ENCODE peak calls at places on chromosome 11, in five cellular contexts. F, J, L, P and Z are unnamed samples.
A peak's percentile ranks its signal among the peaks of the same experiment; 100 is the strongest.

GRCh38 chr11:6284250-6284649 is 24.6 kb downstream of the CCKBR start:
- DNase-seq in L (no peak), P (no peak), F (no peak), J (no peak), Z (no peak)

GRCh38 chr11:107567739-107568335 is 2.3 kb upstream of the ALKBH8 start:
- DNase-seq in F (no peak), P (no peak), J (no peak), L (no peak), Z (no peak)

GRCh38 chr11:84628871-84629625 is 998.1 kb downstream of the DLG2 start:
- DNase-seq in J (no peak), F (no peak), L (no peak), P (no peak), Z (no peak)

GRCh38 chr11:26263769-26264168 is 68.2 kb upstream of the ANO3 start:
- DNase-seq in P (no peak), F (no peak), L (no peak), J (no peak), Z (no peak)

GRCh38 chr11:1742371-1742770 is 8.0 kb downstream of the IFITM10 start:
- DNase-seq in P (no peak), L (no peak), J (no peak), F (no peak), Z (no peak)

GRCh38 chr11:9136731-9137130 is 45.3 kb upstream of the SCUBE2 start:
- DNase-seq in P (no peak), J (no peak), L (no peak), F (no peak), Z (no peak)

GRCh38 chr11:89625171-89625570 is 84.9 kb upstream of the TRIM77 start:
- DNase-seq in P (no peak), L (peak; percentile 21), F (no peak), J (no peak), Z (no peak)

GRCh38 chr11:128482512-128483191 is 104.7 kb downstream of the ETS1 start:
- DNase-seq in J (no peak), P (no peak), L (no peak), F (peak; percentile 74), Z (no peak)

GRCh38 chr11:17851697-17852096 is 117.1 kb downstream of the KCNC1 start:
- DNase-seq in P (no peak), L (no peak), F (no peak), J (no peak), Z (no peak)

GRCh38 chr11:1967641-1968225 is 20.6 kb downstream of the MRPL23 start:
- DNase-seq in F (no peak), J (no peak), P (no peak), L (no peak), Z (no peak)

GRCh38 chr11:134498326-134499139 is 86.5 kb upstream of the B3GAT1 start:
- DNase-seq in P (no peak), J (no peak), L (no peak), F (no peak), Z (no peak)

GRCh38 chr11:32586576-32587190 is 3.1 kb downstream of the EIF3M start:
- DNase-seq in J (no peak), L (peak; percentile 39), F (peak; percentile 16), P (no peak), Z (no peak)

GRCh38 chr11:60859616-60860250 is 4.0 kb upstream of the PTGDR2 start:
- DNase-seq in L (no peak), P (no peak), J (no peak), F (no peak), Z (no peak)

GRCh38 chr11:59810911-59811259 is 307 bp upstream of the MRPL16 start:
- DNase-seq in L (no peak), J (no peak), F (no peak), P (no peak), Z (no peak)

GRCh38 chr11:59813364-59813763 is 2.8 kb upstream of the MRPL16 start:
- DNase-seq in P (no peak), L (no peak), F (no peak), J (no peak), Z (no peak)

GRCh38 chr11:59812220-59812619 is 1.6 kb upstream of the MRPL16 start:
- DNase-seq in F (no peak), J (no peak), P (no peak), L (no peak), Z (no peak)

GRCh38 chr11:59807047-59807446 is 3.5 kb downstream of the MRPL16 start:
- DNase-seq in P (no peak), J (no peak), L (no peak), F (no peak), Z (no peak)

GRCh38 chr11:59810189-59810910 is at the start of gene MRPL16:
- DNase-seq in J (no peak), F (peak; percentile 88), L (peak; percentile 95), P (peak; percentile 69), Z (peak; percentile 44)
- TF ChIP-seq CTCF in J (no peak), F (no peak), L (peak; percentile 38), P (peak; percentile 22), Z (peak; percentile 27)

DNA sequence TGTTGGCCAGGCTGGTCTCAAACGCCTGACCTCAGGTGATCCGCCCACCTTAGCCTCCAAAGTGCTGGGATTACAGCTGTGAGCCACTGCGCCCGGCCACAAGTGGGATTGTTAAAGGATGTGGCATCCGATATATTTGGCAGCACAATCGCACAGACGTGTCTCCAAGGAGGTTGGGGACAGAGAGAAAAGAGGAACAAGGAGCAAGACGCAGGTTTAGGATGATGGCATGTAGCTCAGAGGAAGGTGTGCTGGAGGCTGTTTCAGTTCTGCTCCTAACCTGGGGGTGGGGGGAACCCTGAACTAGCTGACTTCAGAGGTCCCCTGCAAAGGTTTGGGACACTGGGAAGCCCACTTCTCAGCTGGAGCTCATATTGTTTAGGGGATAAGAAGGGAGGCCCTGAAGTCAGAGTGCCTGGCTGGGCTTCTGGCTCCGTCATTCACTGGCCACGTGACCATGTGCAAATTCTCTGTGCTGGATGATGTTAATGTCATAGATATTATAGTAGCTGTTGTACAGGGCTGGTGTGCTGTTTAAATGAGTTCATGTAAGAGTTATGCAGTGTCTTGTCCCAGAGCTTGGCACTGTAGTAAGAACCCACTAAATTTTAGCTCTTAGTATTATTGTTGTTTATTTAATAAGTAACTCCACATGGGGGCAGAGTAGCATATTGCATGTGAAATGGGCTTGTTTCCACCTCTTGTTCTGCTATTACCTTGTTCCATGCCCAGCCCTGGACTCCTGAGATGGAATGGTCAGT is 129.7 kb downstream of the ST3GAL4 start:
- DNase-seq in P (peak; percentile 43), L (no peak), F (peak; percentile 40), J (no peak), Z (no peak)
- TF ChIP-seq CTCF in P (peak; percentile 21), L (no peak), F (peak; percentile 0), J (peak; percentile 19), Z (no peak)

DNA sequence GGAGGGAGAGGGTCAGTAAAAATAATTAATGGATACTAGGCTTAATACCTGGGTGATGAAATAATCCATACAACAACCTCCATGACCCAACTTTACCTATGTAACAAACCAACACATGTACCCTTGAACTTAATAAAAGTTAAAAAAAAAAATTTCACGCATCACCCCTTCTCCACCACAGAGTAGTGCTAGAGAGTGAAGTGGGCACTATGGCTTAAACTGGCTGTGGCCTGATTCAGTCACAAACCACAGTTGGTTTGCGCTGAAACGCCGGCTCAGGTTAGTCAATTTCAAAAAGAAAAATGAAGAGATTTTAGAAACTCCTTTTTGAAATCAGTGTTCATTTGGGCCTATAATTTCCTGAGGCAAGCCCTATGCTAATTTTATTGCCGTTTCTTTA is 144.3 kb downstream of the TRPC6 start:
- DNase-seq in F (no peak), P (no peak), L (no peak), J (no peak), Z (no peak)
- TF ChIP-seq CTCF in F (no peak), P (no peak), L (peak; percentile 48), J (no peak), Z (no peak)

GRCh38 chr11:64207247-64208085 is 945 bp downstream of the FERMT3 start:
- DNase-seq in L (no peak), J (peak; percentile 28), F (peak; percentile 81), P (no peak), Z (no peak)
- TF ChIP-seq CTCF in L (no peak), J (no peak), F (no peak), P (peak; percentile 4), Z (no peak)

GRCh38 chr11:67082071-67082791 is 25.6 kb downstream of the RHOD start:
- DNase-seq in F (no peak), L (no peak), P (no peak), J (no peak), Z (no peak)
- TF ChIP-seq CTCF in F (no peak), L (no peak), P (no peak), J (no peak), Z (no peak)

GRCh38 chr11:7423946-7424345 is 61.4 kb upstream of the OLFML1 start:
- DNase-seq in P (no peak), J (no peak), L (no peak), F (no peak), Z (no peak)
- TF ChIP-seq CTCF in P (no peak), J (no peak), L (no peak), F (no peak), Z (no peak)